ENCODE peak calls at places on chromosomes 7 and 10, in four cellular contexts. W is breast epithelium, C is GM23338, K is GM12891. R is an unnamed sample.

GRCh38 chr7:4531236-4531635 is 150.9 kb upstream of the FOXK1 start:
- DNase-seq in W (no peak), C (peak), K (no peak), R (no peak)

GRCh38 chr7:81725496-81726117 is 44.2 kb downstream of the HGF start:
- DNase-seq in W (no peak), C (no peak), K (no peak), R (no peak)

GRCh38 chr10:84026821-84027257 is 112.5 kb upstream of the GHITM start:
- DNase-seq in W (no peak), C (peak), K (no peak), R (no peak)

GRCh38 chr10:60427148-60427547 is 37.5 kb upstream of the ANK3 start:
- DNase-seq in W (no peak), C (no peak), K (no peak), R (no peak)

GRCh38 chr10:110923856-110924493 is 4.6 kb downstream of the SHOC2 start:
- DNase-seq in W (no peak), C (no peak), K (no peak), R (no peak)

GRCh38 chr10:78763651-78764395 is 304.9 kb upstream of the ZMIZ1 start:
- DNase-seq in W (no peak), C (no peak), K (no peak), R (no peak)

GRCh38 chr7:519974-520458 is 370 bp upstream of the PDGFA start:
- DNase-seq in W (no peak), C (peak), K (no peak), R (peak)

GRCh38 chr10:107072028-107072427 is 92.5 kb downstream of the SORCS1 start:
- DNase-seq in W (no peak), C (peak), K (no peak), R (no peak)

GRCh38 chr7:40058636-40059035 is 75.8 kb downstream of the MPLKIP start:
- DNase-seq in W (no peak), C (no peak), K (no peak), R (no peak)

GRCh38 chr7:14924398-14924797 is 21.8 kb upstream of the DGKB start:
- DNase-seq in W (no peak), C (no peak), K (no peak), R (no peak)

GRCh38 chr7:155296006-155296787 is 1.5 kb upstream of the INSIG1 start:
- DNase-seq in W (no peak), C (no peak), K (no peak), R (no peak)

GRCh38 chr7:128676665-128677064 is 4.6 kb downstream of the GARIN1A start:
- DNase-seq in W (no peak), C (no peak), K (no peak), R (no peak)

GRCh38 chr10:104445359-104445758 is 91.7 kb downstream of the CFAP58 start:
- DNase-seq in W (no peak), C (no peak), K (no peak), R (no peak)

GRCh38 chr7:95267754-95268153 is 56.6 kb downstream of the PON1 start:
- DNase-seq in W (no peak), C (no peak), K (no peak), R (no peak)

GRCh38 chr7:4227105-4228010 is 454.7 kb upstream of the FOXK1 start:
- DNase-seq in W (no peak), C (no peak), K (no peak), R (no peak)

GRCh38 chr10:1270906-1271305 is 214.7 kb downstream of the WDR37 start:
- DNase-seq in W (no peak), C (no peak), K (no peak), R (no peak)

GRCh38 chr10:49183596-49184542 is 4.3 kb downstream of the TMEM273 start:
- DNase-seq in W (no peak), C (no peak), K (no peak), R (peak)

GRCh38 chr7:102331536-102332275 is 24.5 kb downstream of the SPDYE6 start:
- DNase-seq in W (no peak), C (peak), K (no peak), R (no peak)

GRCh38 chr10:50325449-50326188 is 74.3 kb upstream of the ASAH2 start:
- DNase-seq in W (no peak), C (peak), K (no peak), R (peak)

GRCh38 chr7:141001561-141001960 is 13.2 kb downstream of the MRPS33 start:
- DNase-seq in W (no peak), C (no peak), K (no peak), R (no peak)

GRCh38 chr7:113891828-113892227 is 27.0 kb downstream of the PPP1R3A start:
- DNase-seq in W (no peak), C (no peak), K (no peak), R (no peak)

GRCh38 chr7:56009695-56010094 is 41.5 kb downstream of the PSPH start:
- DNase-seq in W (peak), C (no peak), K (no peak), R (peak)

GRCh38 chr10:77925410-77925794 is 1.2 kb downstream of the DLG5 start:
- DNase-seq in W (no peak), C (peak), K (no peak), R (no peak)

GRCh38 chr7:16422917-16423316 is 1.6 kb upstream of the CRPPA start:
- DNase-seq in W (no peak), C (peak), K (no peak), R (no peak)

GRCh38 chr10:51800121-51800520 is 100.7 kb upstream of the CSTF2T start:
- DNase-seq in W (no peak), C (no peak), K (no peak), R (no peak)

GRCh38 chr7:150663802-150664494 is 21.6 kb upstream of the GIMAP2 start:
- DNase-seq in W (no peak), C (no peak), K (no peak), R (no peak)

GRCh38 chr10:43610636-43611035 is 4.4 kb downstream of the ZNF485 start:
- DNase-seq in W (no peak), C (no peak), K (no peak), R (no peak)

GRCh38 chr10:126247454-126247975 is 140.8 kb downstream of the ADAM12 start:
- DNase-seq in W (no peak), C (no peak), K (no peak), R (peak)

GRCh38 chr10:59954296-59954695 is 47.9 kb upstream of the CCDC6 start:
- DNase-seq in W (no peak), C (no peak), K (no peak), R (no peak)

GRCh38 chr7:836429-836828 is 4.2 kb downstream of the SUN1 start:
- DNase-seq in W (no peak), C (peak), K (no peak), R (no peak)

GRCh38 chr10:99782447-99783286 is at the start of gene ABCC2:
- DNase-seq in W (no peak), C (no peak), K (no peak), R (no peak)
- TF ChIP-seq POLR2AphosphoS5 in W (no peak), C (no peak), K (no peak), R (no peak)

GRCh38 chr10:73967022-73967429 is 30.9 kb upstream of the VCL start:
- DNase-seq in W (no peak), C (peak), K (no peak), R (no peak)
- TF ChIP-seq POLR2AphosphoS5 in W (no peak), C (peak), K (no peak), R (no peak)

GRCh38 chr10:82294874-82295378 is 419.9 kb downstream of the NRG3 start:
- DNase-seq in W (no peak), C (no peak), K (no peak), R (no peak)

GRCh38 chr10:82288461-82288881 is 413.5 kb downstream of the NRG3 start:
- DNase-seq in W (no peak), C (no peak), K (no peak), R (no peak)

DNA sequence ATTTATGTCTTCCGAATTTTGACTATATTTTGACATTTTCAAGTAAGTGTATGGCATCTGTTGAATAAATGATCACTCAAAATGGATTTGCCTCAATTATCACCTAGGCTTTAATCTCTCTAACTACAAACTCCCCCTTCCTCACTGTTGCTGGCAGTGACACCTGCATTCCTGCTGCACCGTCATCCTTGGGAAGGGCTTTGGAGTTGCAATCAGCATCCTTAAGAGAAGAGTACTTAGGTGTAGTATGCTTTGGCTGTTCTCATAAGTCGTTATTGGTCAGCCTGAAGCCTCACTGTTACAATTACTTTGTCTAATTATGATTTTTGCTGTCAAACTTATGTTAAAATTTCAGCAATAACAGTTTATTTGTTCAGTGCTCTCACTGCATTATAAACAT is 415.0 kb downstream of the NRG3 start:
- DNase-seq in W (no peak), C (no peak), K (no peak), R (no peak)
- TF ChIP-seq POLR2AphosphoS5 in W (no peak), C (no peak), K (no peak), R (no peak)

GRCh38 chr10:11223507-11224157 is 206.0 kb downstream of the CELF2 start:
- DNase-seq in W (no peak), C (no peak), K (no peak), R (no peak)
- TF ChIP-seq POLR2AphosphoS5 in W (no peak), C (no peak), K (no peak), R (no peak)

GRCh38 chr10:69014171-69014570 is 25.6 kb downstream of the KIFBP start:
- DNase-seq in W (no peak), C (no peak), K (no peak), R (no peak)

GRCh38 chr10:69022611-69023010 is 34.0 kb downstream of the KIFBP start:
- DNase-seq in W (no peak), C (no peak), K (no peak), R (no peak)

DNA sequence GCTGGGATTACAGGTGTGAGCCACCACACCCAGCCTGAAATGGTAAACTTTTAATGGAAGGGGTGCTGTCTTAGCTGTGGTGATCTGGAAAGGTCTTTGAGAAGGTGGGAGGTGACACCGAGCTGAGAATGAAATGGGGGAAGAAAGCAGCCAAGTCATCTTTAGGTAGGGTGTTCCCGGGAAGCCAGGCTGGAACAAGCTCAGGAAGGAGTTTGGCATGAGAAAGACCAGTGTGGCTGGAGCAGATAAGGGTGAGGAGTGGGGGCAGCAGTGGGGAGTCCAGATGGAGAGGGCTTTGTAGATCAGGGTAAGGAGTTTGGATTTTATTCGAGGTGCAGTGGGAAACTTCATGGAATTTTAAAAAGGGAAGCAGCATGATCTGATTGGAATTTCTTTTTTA is 30.0 kb downstream of the KIFBP start:
- DNase-seq in W (no peak), C (no peak), K (no peak), R (no peak)
- TF ChIP-seq POLR2AphosphoS5 in W (no peak), C (no peak), K (no peak), R (no peak)

GRCh38 chr7:73851410-73852338 is 9.3 kb upstream of the TMEM270 start:
- DNase-seq in W (no peak), C (no peak), K (no peak), R (no peak)
- TF ChIP-seq POLR2AphosphoS5 in W (peak), C (no peak), K (no peak), R (no peak)